ENCODE peak calls at places on chromosomes 5 and 9, in ten cellular contexts. One of them, this sample, is unnamed.

GRCh38 chr5:165805756-165806155 is 2300.3 kb downstream of the MAT2B start:
- DNase-seq in effector memory CD4-positive, alpha-beta T cell: no peak
- DNase-seq in cardiac fibroblast: no peak
- DNase-seq in dorsolateral prefrontal cortex: no peak
- DNase-seq in GM23248: no peak
- DNase-seq in CD8-positive, alpha-beta T cell: no peak
- DNase-seq in thyroid gland: no peak
- DNase-seq in ovary: no peak
- DNase-seq in adrenal gland: no peak
- DNase-seq in breast epithelium: no peak
- DNase-seq in this sample: no peak

GRCh38 chr9:21761309-21761901 is 41.0 kb upstream of the MTAP start:
- DNase-seq in dorsolateral prefrontal cortex: no peak
- DNase-seq in GM23248: peak; percentile 8
- DNase-seq in effector memory CD4-positive, alpha-beta T cell: no peak
- DNase-seq in adrenal gland: no peak
- DNase-seq in ovary: no peak
- DNase-seq in thyroid gland: no peak
- DNase-seq in cardiac fibroblast: no peak
- DNase-seq in breast epithelium: no peak
- DNase-seq in CD8-positive, alpha-beta T cell: no peak
- DNase-seq in this sample: no peak

GRCh38 chr9:137434498-137435380 is 6.4 kb downstream of the ENTPD8 start:
- DNase-seq in dorsolateral prefrontal cortex: no peak
- DNase-seq in CD8-positive, alpha-beta T cell: no peak
- DNase-seq in effector memory CD4-positive, alpha-beta T cell: no peak
- DNase-seq in thyroid gland: no peak
- DNase-seq in breast epithelium: no peak
- DNase-seq in GM23248: no peak
- DNase-seq in adrenal gland: no peak
- DNase-seq in ovary: peak; percentile 36
- DNase-seq in cardiac fibroblast: no peak
- DNase-seq in this sample: no peak

GRCh38 chr5:127011151-127011550 is 19.2 kb downstream of the MARCHF3 start:
- DNase-seq in CD8-positive, alpha-beta T cell: no peak
- DNase-seq in thyroid gland: peak; percentile 46
- DNase-seq in GM23248: peak; percentile 98
- DNase-seq in cardiac fibroblast: peak; percentile 90
- DNase-seq in adrenal gland: no peak
- DNase-seq in effector memory CD4-positive, alpha-beta T cell: no peak
- DNase-seq in ovary: no peak
- DNase-seq in dorsolateral prefrontal cortex: no peak
- DNase-seq in breast epithelium: no peak
- DNase-seq in this sample: no peak

GRCh38 chr5:115272297-115272958 is 9.8 kb upstream of the PGGT1B start:
- DNase-seq in cardiac fibroblast: no peak
- DNase-seq in effector memory CD4-positive, alpha-beta T cell: no peak
- DNase-seq in thyroid gland: no peak
- DNase-seq in CD8-positive, alpha-beta T cell: no peak
- DNase-seq in GM23248: no peak
- DNase-seq in adrenal gland: no peak
- DNase-seq in dorsolateral prefrontal cortex: no peak
- DNase-seq in ovary: no peak
- DNase-seq in breast epithelium: no peak
- DNase-seq in this sample: no peak

GRCh38 chr5:134466241-134467069 is 54.8 kb upstream of the CDKN2AIPNL start:
- DNase-seq in effector memory CD4-positive, alpha-beta T cell: peak; percentile 8
- DNase-seq in dorsolateral prefrontal cortex: peak; percentile 79
- DNase-seq in GM23248: peak; percentile 77
- DNase-seq in ovary: peak; percentile 96
- DNase-seq in CD8-positive, alpha-beta T cell: peak; percentile 35
- DNase-seq in cardiac fibroblast: peak; percentile 98
- DNase-seq in thyroid gland: peak; percentile 100
- DNase-seq in adrenal gland: peak; percentile 97
- DNase-seq in breast epithelium: peak; percentile 97
- DNase-seq in this sample: peak; percentile 99

GRCh38 chr9:7979591-7979990 is 180.0 kb upstream of the DMAC1 start:
- DNase-seq in cardiac fibroblast: no peak
- DNase-seq in adrenal gland: no peak
- DNase-seq in dorsolateral prefrontal cortex: no peak
- DNase-seq in thyroid gland: no peak
- DNase-seq in CD8-positive, alpha-beta T cell: no peak
- DNase-seq in GM23248: no peak
- DNase-seq in breast epithelium: no peak
- DNase-seq in ovary: no peak
- DNase-seq in effector memory CD4-positive, alpha-beta T cell: no peak
- DNase-seq in this sample: no peak

GRCh38 chr9:11235061-11235460 is 622.3 kb upstream of the PTPRD start:
- DNase-seq in adrenal gland: no peak
- DNase-seq in cardiac fibroblast: no peak
- DNase-seq in dorsolateral prefrontal cortex: no peak
- DNase-seq in effector memory CD4-positive, alpha-beta T cell: no peak
- DNase-seq in ovary: no peak
- DNase-seq in CD8-positive, alpha-beta T cell: no peak
- DNase-seq in GM23248: no peak
- DNase-seq in breast epithelium: no peak
- DNase-seq in thyroid gland: no peak
- DNase-seq in this sample: no peak

GRCh38 chr9:112867275-112867991 is 23.2 kb downstream of the SLC46A2 start:
- DNase-seq in effector memory CD4-positive, alpha-beta T cell: no peak
- DNase-seq in cardiac fibroblast: peak; percentile 79
- DNase-seq in breast epithelium: no peak
- DNase-seq in adrenal gland: no peak
- DNase-seq in GM23248: peak; percentile 88
- DNase-seq in dorsolateral prefrontal cortex: no peak
- DNase-seq in CD8-positive, alpha-beta T cell: no peak
- DNase-seq in ovary: no peak
- DNase-seq in thyroid gland: no peak
- DNase-seq in this sample: no peak

GRCh38 chr5:73673161-73673591 is 47.2 kb downstream of the ARHGEF28 start:
- DNase-seq in dorsolateral prefrontal cortex: no peak
- DNase-seq in CD8-positive, alpha-beta T cell: no peak
- DNase-seq in effector memory CD4-positive, alpha-beta T cell: no peak
- DNase-seq in breast epithelium: no peak
- DNase-seq in cardiac fibroblast: peak; percentile 93
- DNase-seq in ovary: no peak
- DNase-seq in GM23248: peak; percentile 96
- DNase-seq in adrenal gland: no peak
- DNase-seq in thyroid gland: no peak
- DNase-seq in this sample: no peak

GRCh38 chr5:179006564-179006963 is 11.4 kb upstream of the GRM6 start:
- DNase-seq in ovary: no peak
- DNase-seq in thyroid gland: no peak
- DNase-seq in adrenal gland: no peak
- DNase-seq in dorsolateral prefrontal cortex: no peak
- DNase-seq in effector memory CD4-positive, alpha-beta T cell: no peak
- DNase-seq in breast epithelium: no peak
- DNase-seq in GM23248: no peak
- DNase-seq in cardiac fibroblast: no peak
- DNase-seq in CD8-positive, alpha-beta T cell: no peak
- DNase-seq in this sample: no peak

GRCh38 chr9:20619492-20619860 is 2.8 kb downstream of the MLLT3 start:
- DNase-seq in thyroid gland: no peak
- DNase-seq in adrenal gland: no peak
- DNase-seq in breast epithelium: no peak
- DNase-seq in effector memory CD4-positive, alpha-beta T cell: no peak
- DNase-seq in GM23248: no peak
- DNase-seq in dorsolateral prefrontal cortex: no peak
- DNase-seq in ovary: no peak
- DNase-seq in CD8-positive, alpha-beta T cell: no peak
- DNase-seq in cardiac fibroblast: no peak
- DNase-seq in this sample: no peak
- H3K4me3 ChIP-seq in thyroid gland: no peak overlapping the region
- H3K4me3 ChIP-seq in adrenal gland: no peak overlapping the region
- H3K4me3 ChIP-seq in breast epithelium: peak overlapping the region; percentile 79
- H3K4me3 ChIP-seq in effector memory CD4-positive, alpha-beta T cell: peak overlapping the region; percentile 83
- H3K4me3 ChIP-seq in GM23248: peak overlapping the region; percentile 91
- H3K4me3 ChIP-seq in dorsolateral prefrontal cortex: peak overlapping the region; percentile 91
- H3K4me3 ChIP-seq in ovary: peak overlapping the region; percentile 69
- H3K4me3 ChIP-seq in CD8-positive, alpha-beta T cell: peak overlapping the region; percentile 97
- H3K4me3 ChIP-seq in cardiac fibroblast: peak overlapping the region; percentile 83
- H3K4me3 ChIP-seq in this sample: peak overlapping the region; percentile 94

DNA sequence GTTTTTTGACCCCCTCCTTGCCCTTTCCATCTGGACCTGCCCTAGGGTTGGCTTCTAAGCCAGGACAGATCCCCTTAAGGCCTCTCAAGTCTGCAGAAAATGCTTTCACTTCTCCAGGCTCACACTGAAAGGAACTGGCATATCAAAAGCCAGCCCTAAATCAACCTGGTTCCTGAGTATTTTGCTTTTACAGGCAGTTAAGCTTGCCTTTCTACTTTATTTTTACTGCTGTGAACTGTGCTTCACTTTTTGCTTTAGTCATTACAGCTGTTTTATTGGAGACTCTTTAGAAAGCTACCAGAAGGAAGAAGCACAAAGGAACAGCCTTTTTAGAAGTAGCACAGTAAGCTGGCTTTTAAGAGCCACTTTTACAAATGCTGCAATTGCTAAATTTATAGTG is 5.0 kb downstream of the TARS1 start:
- DNase-seq in breast epithelium: no peak
- DNase-seq in effector memory CD4-positive, alpha-beta T cell: no peak
- DNase-seq in cardiac fibroblast: no peak
- DNase-seq in dorsolateral prefrontal cortex: no peak
- DNase-seq in ovary: no peak
- DNase-seq in CD8-positive, alpha-beta T cell: no peak
- DNase-seq in adrenal gland: no peak
- DNase-seq in GM23248: no peak
- DNase-seq in thyroid gland: no peak
- DNase-seq in this sample: no peak
- H3K4me3 ChIP-seq in breast epithelium: no peak overlapping the region
- H3K4me3 ChIP-seq in effector memory CD4-positive, alpha-beta T cell: no peak overlapping the region
- H3K4me3 ChIP-seq in cardiac fibroblast: no peak overlapping the region
- H3K4me3 ChIP-seq in dorsolateral prefrontal cortex: no peak overlapping the region
- H3K4me3 ChIP-seq in ovary: no peak overlapping the region
- H3K4me3 ChIP-seq in CD8-positive, alpha-beta T cell: no peak overlapping the region
- H3K4me3 ChIP-seq in adrenal gland: no peak overlapping the region
- H3K4me3 ChIP-seq in GM23248: no peak overlapping the region
- H3K4me3 ChIP-seq in thyroid gland: no peak overlapping the region
- H3K4me3 ChIP-seq in this sample: no peak overlapping the region

DNA sequence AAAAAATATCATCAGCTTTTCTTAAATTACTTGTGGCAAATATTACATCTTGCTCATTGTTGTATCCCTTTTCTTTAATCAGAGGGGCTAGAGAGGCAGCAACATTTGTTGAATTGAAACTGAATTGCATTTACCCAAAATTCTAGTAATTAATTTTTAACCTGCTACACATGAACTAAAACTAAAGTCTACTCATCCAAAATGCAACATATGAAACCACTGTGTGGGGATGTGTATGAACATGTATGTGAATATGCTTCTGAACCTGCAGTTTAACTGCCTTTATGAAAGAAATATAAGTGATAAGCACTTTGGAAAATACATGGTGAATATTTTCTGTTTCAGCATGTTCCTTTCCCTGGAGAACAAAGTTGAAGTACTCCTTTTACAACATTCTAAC is 158.5 kb downstream of the KIAA0825 start:
- DNase-seq in effector memory CD4-positive, alpha-beta T cell: no peak
- DNase-seq in CD8-positive, alpha-beta T cell: no peak
- DNase-seq in adrenal gland: no peak
- DNase-seq in cardiac fibroblast: no peak
- DNase-seq in thyroid gland: no peak
- DNase-seq in GM23248: no peak
- DNase-seq in ovary: no peak
- DNase-seq in dorsolateral prefrontal cortex: no peak
- DNase-seq in breast epithelium: no peak
- DNase-seq in this sample: no peak
- H3K4me3 ChIP-seq in effector memory CD4-positive, alpha-beta T cell: no peak overlapping the region
- H3K4me3 ChIP-seq in CD8-positive, alpha-beta T cell: no peak overlapping the region
- H3K4me3 ChIP-seq in adrenal gland: no peak overlapping the region
- H3K4me3 ChIP-seq in cardiac fibroblast: no peak overlapping the region
- H3K4me3 ChIP-seq in thyroid gland: no peak overlapping the region
- H3K4me3 ChIP-seq in GM23248: no peak overlapping the region
- H3K4me3 ChIP-seq in ovary: no peak overlapping the region
- H3K4me3 ChIP-seq in dorsolateral prefrontal cortex: no peak overlapping the region
- H3K4me3 ChIP-seq in breast epithelium: no peak overlapping the region
- H3K4me3 ChIP-seq in this sample: no peak overlapping the region

GRCh38 chr9:35731415-35732184 is 395 bp downstream of the TLN1 start:
- DNase-seq in thyroid gland: no peak
- DNase-seq in adrenal gland: no peak
- DNase-seq in dorsolateral prefrontal cortex: no peak
- DNase-seq in GM23248: no peak
- DNase-seq in CD8-positive, alpha-beta T cell: no peak
- DNase-seq in breast epithelium: no peak
- DNase-seq in effector memory CD4-positive, alpha-beta T cell: no peak
- DNase-seq in cardiac fibroblast: no peak
- DNase-seq in ovary: no peak
- DNase-seq in this sample: no peak

GRCh38 chr9:35729101-35729500 is 2.9 kb downstream of the TLN1 start:
- DNase-seq in effector memory CD4-positive, alpha-beta T cell: no peak
- DNase-seq in breast epithelium: no peak
- DNase-seq in CD8-positive, alpha-beta T cell: no peak
- DNase-seq in adrenal gland: no peak
- DNase-seq in thyroid gland: no peak
- DNase-seq in GM23248: peak; percentile 39
- DNase-seq in dorsolateral prefrontal cortex: no peak
- DNase-seq in cardiac fibroblast: peak; percentile 32
- DNase-seq in ovary: no peak
- DNase-seq in this sample: no peak

GRCh38 chr9:35728041-35728971 is 3.7 kb downstream of the TLN1 start:
- DNase-seq in cardiac fibroblast: peak; percentile 94
- DNase-seq in CD8-positive, alpha-beta T cell: no peak
- DNase-seq in dorsolateral prefrontal cortex: no peak
- DNase-seq in breast epithelium: peak; percentile 79
- DNase-seq in GM23248: peak; percentile 93
- DNase-seq in effector memory CD4-positive, alpha-beta T cell: peak; percentile 15
- DNase-seq in ovary: peak; percentile 74
- DNase-seq in adrenal gland: peak; percentile 62
- DNase-seq in thyroid gland: peak; percentile 70
- DNase-seq in this sample: peak; percentile 85

GRCh38 chr9:35730486-35730854 is 1.5 kb downstream of the TLN1 start:
- DNase-seq in ovary: no peak
- DNase-seq in breast epithelium: no peak
- DNase-seq in effector memory CD4-positive, alpha-beta T cell: no peak
- DNase-seq in dorsolateral prefrontal cortex: no peak
- DNase-seq in cardiac fibroblast: peak; percentile 15
- DNase-seq in thyroid gland: no peak
- DNase-seq in GM23248: no peak
- DNase-seq in CD8-positive, alpha-beta T cell: no peak
- DNase-seq in adrenal gland: no peak
- DNase-seq in this sample: no peak

DNA sequence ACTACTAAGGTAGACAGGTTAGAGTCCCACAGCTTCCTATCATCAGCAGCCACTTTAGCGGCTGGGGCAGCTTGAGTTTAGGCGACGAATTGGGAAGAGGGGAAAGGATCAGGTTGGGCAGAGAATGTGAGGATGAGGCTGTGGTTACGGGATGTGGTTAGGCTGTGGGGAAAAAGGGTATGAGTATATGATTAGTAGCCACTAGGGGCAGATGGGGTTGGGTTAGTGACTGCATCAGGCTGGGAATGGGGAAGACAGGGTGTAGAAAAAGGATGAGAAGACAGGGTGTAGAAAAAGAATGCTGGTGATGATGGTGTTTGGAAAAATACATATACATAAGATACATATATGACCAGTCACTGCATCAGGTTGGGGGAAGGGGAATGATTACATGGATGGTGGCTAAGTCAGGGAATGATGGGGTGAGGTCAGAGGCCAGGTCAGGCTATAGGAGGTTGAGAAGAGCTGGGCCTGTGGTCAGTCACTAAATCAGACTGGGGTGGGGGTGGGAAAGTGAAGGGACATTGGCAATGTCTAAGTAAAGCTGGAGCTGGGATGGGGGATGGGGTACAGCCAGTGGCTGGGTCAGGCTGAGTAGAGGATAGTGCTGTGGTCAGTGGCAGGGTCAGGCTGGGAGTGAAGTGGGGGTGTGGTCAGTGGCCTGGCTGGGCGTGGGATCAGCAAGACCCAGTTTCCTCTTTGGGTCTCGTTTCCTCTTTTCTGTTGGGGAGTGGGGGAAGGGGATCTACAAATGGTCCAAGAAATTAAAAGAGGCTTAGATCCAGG is 2.1 kb downstream of the TLN1 start:
- DNase-seq in adrenal gland: peak; percentile 62
- DNase-seq in effector memory CD4-positive, alpha-beta T cell: peak; percentile 47
- DNase-seq in thyroid gland: peak; percentile 6
- DNase-seq in dorsolateral prefrontal cortex: no peak
- DNase-seq in cardiac fibroblast: peak; percentile 89
- DNase-seq in ovary: no peak
- DNase-seq in breast epithelium: peak; percentile 62
- DNase-seq in CD8-positive, alpha-beta T cell: no peak
- DNase-seq in GM23248: peak; percentile 94
- DNase-seq in this sample: peak; percentile 54
- H3K4me3 ChIP-seq in adrenal gland: peak overlapping the region; percentile 90
- H3K4me3 ChIP-seq in effector memory CD4-positive, alpha-beta T cell: peak overlapping the region; percentile 16
- H3K4me3 ChIP-seq in thyroid gland: no peak overlapping the region
- H3K4me3 ChIP-seq in dorsolateral prefrontal cortex: peak overlapping the region; percentile 95
- H3K4me3 ChIP-seq in cardiac fibroblast: peak overlapping the region; percentile 87
- H3K4me3 ChIP-seq in ovary: peak overlapping the region; percentile 92
- H3K4me3 ChIP-seq in breast epithelium: peak overlapping the region; percentile 82
- H3K4me3 ChIP-seq in CD8-positive, alpha-beta T cell: peak overlapping the region; percentile 8
- H3K4me3 ChIP-seq in GM23248: peak overlapping the region; percentile 96
- H3K4me3 ChIP-seq in this sample: peak overlapping the region; percentile 98

This sample was measured in heart right ventricle.